ENCODE peak calls at places on chromosomes 5 and 9, in eight cellular contexts. L is smooth muscle cell of the brain vasculature; H is right lobe of liver; C is activated CD4-positive, alpha-beta T cell treated with anti-CD3 and anti-CD28 coated beads, Interleukin-2, amount 50 U/mL, for 1 hour; V is stimulated activated CD4-positive, alpha-beta T cell treated with anti-CD3 and anti-CD28 coated beads, Interleukin-4, amount 100 ng/mL, for 24 hours; W is ACHN; B is mucosa of gallbladder; O is stimulated activated CD8-positive, alpha-beta memory T cell treated with anti-CD3 and anti-CD28 coated beads, Interleukin-7, amount 100 ng/mL, for 4 hours. Y is an unnamed sample.

GRCh38 chr5:37495668-37496067 is 116.5 kb downstream of the WDR70 start:
- DNase-seq in L (no peak), B (no peak), O (no peak), H (no peak), V (no peak), C (no peak), W (peak; percentile 20), Y (no peak)

GRCh38 chr9:18596920-18597319 is 123.0 kb downstream of the ADAMTSL1 start:
- DNase-seq in H (no peak), O (no peak), V (no peak), L (no peak), W (no peak), B (no peak), C (no peak), Y (no peak)

GRCh38 chr5:73764996-73765395 is 139.0 kb downstream of the ARHGEF28 start:
- DNase-seq in W (no peak), B (no peak), L (no peak), V (no peak), O (no peak), C (no peak), H (no peak), Y (no peak)

GRCh38 chr5:105057001-105057436 is 1494.4 kb upstream of the NUDT12 start:
- DNase-seq in H (no peak), V (no peak), O (no peak), C (no peak), B (no peak), L (no peak), W (no peak), Y (no peak)

GRCh38 chr5:154813736-154814135 is 36.7 kb downstream of the FAXDC2 start:
- DNase-seq in H (no peak), W (no peak), B (no peak), C (peak; percentile 16), O (peak; percentile 30), V (no peak), L (no peak), Y (no peak)

GRCh38 chr5:131263648-131264452 is at the start of gene CDC42SE2:
- DNase-seq in H (peak; percentile 88), C (peak; percentile 83), V (peak; percentile 80), L (peak; percentile 47), O (peak; percentile 87), W (peak; percentile 86), B (peak; percentile 83), Y (peak; percentile 90)

GRCh38 chr9:125993423-125993935 is 246.3 kb downstream of the PBX3 start:
- DNase-seq in H (peak; percentile 9), W (no peak), O (no peak), B (no peak), C (no peak), V (no peak), L (no peak), Y (no peak)

GRCh38 chr5:95365302-95366095 is 25.7 kb upstream of the FAM81B start:
- DNase-seq in V (no peak), C (no peak), L (no peak), B (no peak), O (no peak), W (no peak), H (no peak), Y (no peak)

GRCh38 chr9:68739631-68740174 is 34.7 kb downstream of the PIP5K1B start:
- DNase-seq in H (no peak), B (peak; percentile 68), L (no peak), O (no peak), W (no peak), C (no peak), V (no peak), Y (no peak)

GRCh38 chr5:146130440-146131045 is 25.2 kb upstream of the PLAC8L1 start:
- DNase-seq in L (no peak), V (no peak), C (no peak), B (no peak), W (peak; percentile 33), H (no peak), O (no peak), Y (peak; percentile 59)

GRCh38 chr5:122723606-122724352 is 51.1 kb upstream of the SNX2 start:
- DNase-seq in W (no peak), O (no peak), L (peak; percentile 63), H (no peak), V (no peak), C (no peak), B (no peak), Y (no peak)